ENCODE peak calls at places on chromosomes 6 and 20, in eight cellular contexts. One of them, this sample, is unnamed.

GRCh38 chr6:131914967-131915751 is 36.0 kb downstream of the CCN2 start:
- DNase-seq in T-helper 2 cell: peak; percentile 8
- DNase-seq in stimulated activated CD4-positive, alpha-beta T cell treated with anti-CD3 and anti-CD28 coated beads, Interleukin-4, amount 100 ng/mL, for 1 hour: peak; percentile 42
- DNase-seq in astrocyte of the spinal cord: peak; percentile 85
- DNase-seq in AG10803: peak; percentile 84
- DNase-seq in fibroblast of pulmonary artery: peak; percentile 89
- DNase-seq in C1 segment of cervical spinal cord: peak; percentile 24
- DNase-seq in T-helper 1 cell: peak; percentile 20
- DNase-seq in this sample: peak; percentile 85

GRCh38 chr20:17681741-17682102 is 320 bp downstream of the RRBP1 start:
- DNase-seq in T-helper 2 cell: no peak
- DNase-seq in stimulated activated CD4-positive, alpha-beta T cell treated with anti-CD3 and anti-CD28 coated beads, Interleukin-4, amount 100 ng/mL, for 1 hour: no peak
- DNase-seq in astrocyte of the spinal cord: no peak
- DNase-seq in AG10803: no peak
- DNase-seq in fibroblast of pulmonary artery: no peak
- DNase-seq in C1 segment of cervical spinal cord: no peak
- DNase-seq in T-helper 1 cell: peak; percentile 18
- DNase-seq in this sample: no peak

GRCh38 chr6:562052-562676 is 94.7 kb downstream of the HUS1B start:
- DNase-seq in T-helper 2 cell: no peak
- DNase-seq in stimulated activated CD4-positive, alpha-beta T cell treated with anti-CD3 and anti-CD28 coated beads, Interleukin-4, amount 100 ng/mL, for 1 hour: no peak
- DNase-seq in astrocyte of the spinal cord: no peak
- DNase-seq in AG10803: no peak
- DNase-seq in fibroblast of pulmonary artery: no peak
- DNase-seq in C1 segment of cervical spinal cord: no peak
- DNase-seq in T-helper 1 cell: no peak
- DNase-seq in this sample: no peak

GRCh38 chr6:53347921-53348435 is 772 bp downstream of the ELOVL5 start:
- DNase-seq in T-helper 2 cell: peak; percentile 47
- DNase-seq in stimulated activated CD4-positive, alpha-beta T cell treated with anti-CD3 and anti-CD28 coated beads, Interleukin-4, amount 100 ng/mL, for 1 hour: peak; percentile 56
- DNase-seq in astrocyte of the spinal cord: peak; percentile 66
- DNase-seq in AG10803: peak; percentile 60
- DNase-seq in fibroblast of pulmonary artery: peak; percentile 67
- DNase-seq in C1 segment of cervical spinal cord: peak; percentile 74
- DNase-seq in T-helper 1 cell: peak; percentile 34
- DNase-seq in this sample: peak; percentile 53

GRCh38 chr6:130933712-130934200 is 106.5 kb downstream of the SMLR1 start:
- DNase-seq in T-helper 2 cell: no peak
- DNase-seq in stimulated activated CD4-positive, alpha-beta T cell treated with anti-CD3 and anti-CD28 coated beads, Interleukin-4, amount 100 ng/mL, for 1 hour: no peak
- DNase-seq in astrocyte of the spinal cord: peak; percentile 30
- DNase-seq in AG10803: peak; percentile 89
- DNase-seq in fibroblast of pulmonary artery: peak; percentile 50
- DNase-seq in C1 segment of cervical spinal cord: peak; percentile 33
- DNase-seq in T-helper 1 cell: no peak
- DNase-seq in this sample: peak; percentile 33

GRCh38 chr6:82144007-82144851 is 103.3 kb downstream of the IBTK start:
- DNase-seq in T-helper 2 cell: no peak
- DNase-seq in stimulated activated CD4-positive, alpha-beta T cell treated with anti-CD3 and anti-CD28 coated beads, Interleukin-4, amount 100 ng/mL, for 1 hour: no peak
- DNase-seq in astrocyte of the spinal cord: peak; percentile 97
- DNase-seq in AG10803: peak; percentile 96
- DNase-seq in fibroblast of pulmonary artery: peak; percentile 92
- DNase-seq in C1 segment of cervical spinal cord: no peak
- DNase-seq in T-helper 1 cell: no peak
- DNase-seq in this sample: peak; percentile 95

GRCh38 chr6:71194730-71195129 is 93.9 kb upstream of the OGFRL1 start:
- DNase-seq in T-helper 2 cell: no peak
- DNase-seq in stimulated activated CD4-positive, alpha-beta T cell treated with anti-CD3 and anti-CD28 coated beads, Interleukin-4, amount 100 ng/mL, for 1 hour: no peak
- DNase-seq in astrocyte of the spinal cord: peak; percentile 68
- DNase-seq in AG10803: peak; percentile 89
- DNase-seq in fibroblast of pulmonary artery: peak; percentile 89
- DNase-seq in C1 segment of cervical spinal cord: no peak
- DNase-seq in T-helper 1 cell: no peak
- DNase-seq in this sample: peak; percentile 4

GRCh38 chr20:49541733-49542513 is 26.0 kb downstream of the PTGIS start:
- DNase-seq in T-helper 2 cell: peak; percentile 28
- DNase-seq in stimulated activated CD4-positive, alpha-beta T cell treated with anti-CD3 and anti-CD28 coated beads, Interleukin-4, amount 100 ng/mL, for 1 hour: peak; percentile 62
- DNase-seq in astrocyte of the spinal cord: peak; percentile 61
- DNase-seq in AG10803: peak; percentile 66
- DNase-seq in fibroblast of pulmonary artery: peak; percentile 83
- DNase-seq in C1 segment of cervical spinal cord: no peak
- DNase-seq in T-helper 1 cell: peak; percentile 44
- DNase-seq in this sample: peak; percentile 47

GRCh38 chr6:112946051-112946450 is 598.9 kb downstream of the RFPL4B start:
- DNase-seq in T-helper 2 cell: no peak
- DNase-seq in stimulated activated CD4-positive, alpha-beta T cell treated with anti-CD3 and anti-CD28 coated beads, Interleukin-4, amount 100 ng/mL, for 1 hour: no peak
- DNase-seq in astrocyte of the spinal cord: peak; percentile 53
- DNase-seq in AG10803: peak; percentile 61
- DNase-seq in fibroblast of pulmonary artery: peak; percentile 67
- DNase-seq in C1 segment of cervical spinal cord: no peak
- DNase-seq in T-helper 1 cell: no peak
- DNase-seq in this sample: no peak

This sample was measured in brain microvascular endothelial cell.